ENCODE peak calls at places on chromosomes 12 and 14, in four cellular contexts. P is H1, U is neuronal stem cell, M is mesenchymal stem cell. H is an unnamed sample.

GRCh38 chr12:5499566-5500325 is 67.8 kb downstream of the NTF3 start:
- DNase-seq in P (no peak), U (no peak), M (peak), H (no peak)

GRCh38 chr14:24941719-24942118 is 108.2 kb downstream of the STXBP6 start:
- DNase-seq in P (no peak), U (no peak), M (no peak), H (no peak)

GRCh38 chr14:68624541-68625220 is 168.2 kb downstream of the ZFP36L1 start:
- DNase-seq in P (no peak), U (no peak), M (no peak), H (no peak)

GRCh38 chr14:51643137-51643536 is 8.6 kb upstream of the FRMD6 start:
- DNase-seq in P (no peak), U (no peak), M (peak), H (no peak)

GRCh38 chr14:28361486-28361885 is 405.1 kb upstream of the FOXG1 start:
- DNase-seq in P (no peak), U (no peak), M (no peak), H (no peak)

GRCh38 chr12:30067156-30067555 is 283.4 kb upstream of the TMTC1 start:
- DNase-seq in P (no peak), U (no peak), M (peak), H (no peak)

GRCh38 chr12:75738486-75738885 is 227.1 kb upstream of the KRR1 start:
- DNase-seq in P (no peak), U (no peak), M (peak), H (no peak)

GRCh38 chr14:70721542-70721941 is 79.8 kb downstream of the TTC9 start:
- DNase-seq in P (no peak), U (no peak), M (peak), H (no peak)

GRCh38 chr12:80485222-80485987 is 41.4 kb downstream of the PTPRQ start:
- DNase-seq in P (no peak), U (no peak), M (no peak), H (no peak)

GRCh38 chr12:54229624-54230212 is 40.9 kb upstream of the SMUG1 start:
- DNase-seq in P (no peak), U (no peak), M (peak), H (no peak)

GRCh38 chr12:31117203-31118011 is 43.7 kb downstream of the DDX11 start:
- DNase-seq in P (no peak), U (peak), M (peak), H (peak)

GRCh38 chr14:60945984-60946383 is 34.9 kb downstream of the TRMT5 start:
- DNase-seq in P (no peak), U (no peak), M (no peak), H (no peak)

GRCh38 chr14:24900281-24900868 is 149.6 kb downstream of the STXBP6 start:
- DNase-seq in P (no peak), U (no peak), M (no peak), H (no peak)

GRCh38 chr12:43805149-43805856 is 814 bp downstream of the TWF1 start:
- DNase-seq in P (no peak), U (no peak), M (no peak), H (no peak)

GRCh38 chr14:64641760-64642159 is 62.5 kb upstream of the PLEKHG3 start:
- DNase-seq in P (no peak), U (no peak), M (no peak), H (no peak)

GRCh38 chr14:64645220-64645891 is 58.9 kb upstream of the PLEKHG3 start:
- DNase-seq in P (peak), U (peak), M (peak), H (peak)

GRCh38 chr14:64644629-64645028 is 59.6 kb upstream of the PLEKHG3 start:
- DNase-seq in P (no peak), U (no peak), M (no peak), H (no peak)

GRCh38 chr14:64646103-64646502 is 58.1 kb upstream of the PLEKHG3 start:
- DNase-seq in P (no peak), U (no peak), M (peak), H (no peak)

GRCh38 chr14:64643709-64644108 is 60.5 kb upstream of the PLEKHG3 start:
- DNase-seq in P (no peak), U (no peak), M (no peak), H (no peak)
- H2BK12ac ChIP-seq in P (no peak), U (no peak), M (peak), H (no peak)

GRCh38 chr12:95613021-95613420 is 61.7 kb upstream of the USP44 start:
- DNase-seq in P (no peak), U (no peak), M (no peak), H (no peak)
- H2BK15ac ChIP-seq in P (no peak), U (no peak), M (no peak), H (no peak)

DNA sequence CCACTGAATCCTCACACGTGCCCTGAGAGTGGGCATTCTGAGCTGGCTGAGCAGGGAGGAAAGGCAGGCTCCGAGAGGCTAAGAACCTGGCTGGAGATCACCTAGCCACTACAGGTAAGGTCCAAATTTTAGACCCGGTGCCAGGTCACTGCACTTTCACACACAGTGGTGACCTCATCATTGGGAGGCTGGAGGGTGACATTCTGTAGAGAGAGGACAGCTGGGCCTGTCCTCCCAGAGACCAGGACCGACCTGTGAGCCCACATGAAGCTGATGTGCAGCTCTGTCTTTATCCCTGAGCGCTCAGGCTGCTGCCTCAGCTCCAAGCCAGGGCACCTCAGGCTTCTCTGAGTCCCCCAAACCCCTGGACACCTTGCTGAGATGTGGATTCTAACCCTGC is 4.1 kb downstream of the TTC7B start:
- DNase-seq in P (no peak), U (no peak), M (no peak), H (no peak)
- H3K14ac ChIP-seq in P (no peak), U (no peak), M (no peak), H (no peak)

GRCh38 chr14:99579903-99580570 is 24.0 kb downstream of the CCDC85C start:
- DNase-seq in P (peak), U (no peak), M (no peak), H (peak)
- H2BK12ac ChIP-seq in P (peak), U (peak), M (no peak), H (no peak)

DNA sequence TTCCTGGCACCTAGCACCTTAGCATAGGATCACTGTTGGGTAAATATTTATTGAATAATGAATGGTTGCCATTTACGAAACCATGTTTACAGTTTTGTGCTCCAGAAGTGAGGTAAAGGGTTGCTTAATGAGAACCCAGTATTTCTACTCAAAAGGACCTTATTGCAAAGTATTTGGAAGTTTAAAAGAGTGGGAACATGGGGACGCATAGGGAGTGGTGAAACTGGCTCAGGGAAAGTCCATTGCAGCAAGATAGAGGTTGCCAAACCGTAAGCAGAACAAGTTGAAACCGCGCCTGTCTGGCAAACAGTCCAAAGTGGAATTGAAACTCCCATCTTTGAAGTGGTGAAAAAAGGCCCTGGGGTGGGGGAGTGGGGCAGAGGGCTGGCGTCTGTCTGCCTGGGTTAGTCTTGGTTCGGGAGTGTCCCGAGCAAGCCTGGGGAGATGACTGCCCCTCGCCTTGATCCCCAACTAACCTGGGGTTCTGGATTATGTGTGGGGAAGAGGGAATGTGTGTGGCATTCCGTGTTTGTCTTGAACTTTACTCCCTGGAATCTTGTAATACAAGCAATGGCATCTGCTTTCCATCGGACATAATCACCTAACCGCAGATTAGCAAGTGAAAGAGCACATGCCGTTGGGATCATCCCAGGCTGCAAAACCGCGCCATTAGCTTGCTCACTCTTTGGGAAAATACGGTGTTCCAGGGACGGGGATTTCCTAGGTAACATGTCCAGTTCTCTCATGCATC is 7.2 kb downstream of the ALDH2 start:
- DNase-seq in P (no peak), U (no peak), M (peak), H (no peak)
- H2BK15ac ChIP-seq in P (no peak), U (no peak), M (no peak), H (no peak)

DNA sequence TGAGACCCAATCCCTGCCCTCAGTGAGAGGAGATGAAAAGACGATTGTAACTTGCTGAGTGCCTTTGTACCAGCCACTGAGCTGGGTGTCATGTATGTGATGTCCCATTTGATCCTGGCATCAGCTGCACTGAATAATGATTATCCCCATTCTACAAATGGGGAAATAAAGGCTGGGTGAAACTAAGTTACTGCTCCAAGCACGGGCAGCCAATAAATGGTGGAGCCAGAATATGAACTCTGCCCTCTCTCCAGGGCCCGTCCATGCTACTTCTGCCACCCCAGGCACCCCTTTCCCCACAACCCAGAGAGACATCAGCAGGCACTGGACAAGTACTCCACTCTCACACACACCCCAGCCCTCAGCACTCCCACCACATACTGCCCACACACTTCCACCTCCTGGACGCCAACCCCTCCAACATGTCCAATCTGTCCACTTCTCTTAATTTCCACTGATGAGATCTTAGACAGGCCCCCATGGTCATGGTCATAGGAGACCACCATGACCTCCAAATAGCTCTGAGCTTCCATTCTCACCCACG is 115.8 kb downstream of the DICER1 start:
- DNase-seq in P (no peak), U (no peak), M (no peak), H (no peak)
- H3K14ac ChIP-seq in P (no peak), U (no peak), M (no peak), H (no peak)

GRCh38 chr14:75224561-75224960 is 48.1 kb upstream of the TMED10 start:
- DNase-seq in P (no peak), U (no peak), M (peak), H (no peak)

GRCh38 chr14:75229576-75229922 is 49.1 kb upstream of the FOS start:
- DNase-seq in P (no peak), U (no peak), M (no peak), H (no peak)

GRCh38 chr14:75229923-75230792 is 48.5 kb upstream of the FOS start:
- DNase-seq in P (no peak), U (no peak), M (peak), H (no peak)

GRCh38 chr14:75223664-75224154 is 47.3 kb upstream of the TMED10 start:
- DNase-seq in P (no peak), U (peak), M (peak), H (peak)

DNA sequence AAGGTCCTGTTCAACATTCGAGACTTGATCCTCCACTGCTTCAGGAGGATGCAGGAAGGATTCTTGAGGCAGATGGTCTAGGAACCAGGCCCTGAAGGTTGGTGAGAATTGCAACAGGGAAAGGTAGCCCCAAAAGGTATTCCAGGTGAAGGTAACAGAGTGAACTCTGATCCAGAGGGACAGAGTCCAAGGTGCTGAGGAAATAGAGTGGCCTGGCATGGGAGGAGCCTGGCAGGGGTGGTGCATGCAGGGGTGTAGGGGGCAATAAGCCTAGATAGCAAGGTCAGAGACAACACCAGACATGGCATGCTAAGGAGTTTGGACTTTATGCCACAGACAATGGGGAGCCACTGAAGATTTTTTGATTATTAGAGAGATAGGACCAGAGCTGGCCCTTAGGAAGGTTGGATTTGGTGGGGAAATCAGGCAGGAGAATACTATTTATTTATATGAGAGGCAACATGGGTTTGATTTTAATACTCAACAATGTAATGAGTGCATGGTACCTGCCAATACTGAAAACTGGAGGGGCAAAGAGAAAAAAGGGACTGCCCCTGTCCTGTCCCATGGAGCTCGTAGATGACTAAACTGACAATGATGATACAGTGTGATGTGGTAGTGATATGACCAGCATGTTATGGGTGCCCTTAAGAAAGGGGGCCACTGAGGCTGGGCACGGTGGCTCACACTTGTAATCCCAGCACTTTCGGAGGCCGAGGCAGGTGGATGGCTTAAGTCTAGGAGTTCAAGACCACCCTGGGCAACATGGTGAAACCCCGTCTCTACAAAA is 50.5 kb upstream of the TMED10 start:
- DNase-seq in P (no peak), U (no peak), M (no peak), H (no peak)
- H2BK12ac ChIP-seq in P (no peak), U (no peak), M (peak), H (no peak)

GRCh38 chr12:42744539-42745156 is 155.1 kb upstream of the PRICKLE1 start:
- DNase-seq in P (no peak), U (no peak), M (peak), H (no peak)

GRCh38 chr12:42737364-42737763 is 147.8 kb upstream of the PRICKLE1 start:
- DNase-seq in P (no peak), U (no peak), M (no peak), H (no peak)

GRCh38 chr12:42741771-42742510 is 152.4 kb upstream of the PRICKLE1 start:
- DNase-seq in P (no peak), U (no peak), M (peak), H (no peak)

GRCh38 chr12:42742691-42743090 is 153.1 kb upstream of the PRICKLE1 start:
- DNase-seq in P (no peak), U (no peak), M (peak), H (no peak)
- H2BK15ac ChIP-seq in P (no peak), U (no peak), M (peak), H (no peak)

DNA sequence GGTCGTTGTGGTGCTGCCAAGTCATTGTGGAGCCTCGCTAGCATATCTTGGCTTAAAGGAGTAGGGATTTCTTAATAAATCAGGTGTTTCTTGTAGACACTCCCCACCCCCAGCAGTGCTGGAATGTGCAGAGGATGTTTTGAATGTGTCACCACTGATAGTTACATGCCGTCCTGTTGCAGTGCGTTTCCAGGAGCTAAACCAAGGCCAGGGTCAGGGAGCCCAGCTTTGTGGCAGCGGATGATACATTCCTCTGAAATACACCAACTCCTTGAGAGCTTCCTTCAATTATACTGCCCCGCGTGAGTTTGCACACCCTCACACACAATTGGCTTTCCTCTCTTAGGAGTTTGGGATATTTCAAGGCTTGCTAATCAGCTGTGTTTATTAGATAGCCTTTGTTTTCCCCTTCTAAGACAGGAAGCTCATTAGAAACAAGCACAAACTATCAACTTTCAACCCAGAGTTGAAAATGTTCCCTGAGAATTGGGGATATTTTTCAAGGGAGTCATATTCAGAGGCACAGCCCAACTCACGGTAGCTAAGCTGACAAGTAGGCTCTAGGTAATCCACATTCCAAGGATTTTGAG is 154.9 kb downstream of the C12orf75 start:
- DNase-seq in P (no peak), U (no peak), M (peak), H (no peak)
- H3K14ac ChIP-seq in P (no peak), U (no peak), M (no peak), H (no peak)

GRCh38 chr12:27936196-27936595 is 36.3 kb downstream of the PTHLH start:
- DNase-seq in P (no peak), U (no peak), M (no peak), H (no peak)

GRCh38 chr12:27940756-27941402 is 31.7 kb downstream of the PTHLH start:
- DNase-seq in P (peak), U (peak), M (peak), H (peak)

GRCh38 chr12:27937768-27938167 is 34.8 kb downstream of the PTHLH start:
- DNase-seq in P (no peak), U (no peak), M (no peak), H (no peak)

GRCh38 chr12:27934278-27934677 is 38.3 kb downstream of the PTHLH start:
- DNase-seq in P (no peak), U (no peak), M (no peak), H (no peak)

GRCh38 chr12:27940245-27940644 is 32.3 kb downstream of the PTHLH start:
- DNase-seq in P (no peak), U (no peak), M (no peak), H (no peak)
- H2BK12ac ChIP-seq in P (no peak), U (no peak), M (no peak), H (no peak)

H was measured in H9.